ENCODE peak calls at places on chromosome X, in six cellular contexts. R is dorsolateral prefrontal cortex; W is effector memory CD4-positive, alpha-beta T cell; U is PC-3; O is upper lobe of left lung; C is fibroblast of lung. H is an unnamed sample.
A peak's percentile ranks its signal among the peaks of the same experiment; 100 is the strongest.

GRCh38 chrX:23616361-23616760 is 50.9 kb upstream of the PRDX4 start:
- DNase-seq in R (no peak), W (no peak), U (peak; percentile 48), O (no peak), C (peak; percentile 17), H (peak; percentile 4)

GRCh38 chrX:109533631-109534030 is 3.0 kb upstream of the NXT2 start:
- DNase-seq in R (no peak), W (no peak), U (peak; percentile 69), O (no peak), C (peak; percentile 23), H (peak; percentile 48)

GRCh38 chrX:150736478-150736877 is 43.3 kb downstream of the MTMR1 start:
- DNase-seq in R (no peak), W (no peak), U (no peak), O (no peak), C (no peak), H (no peak)

GRCh38 chrX:17654116-17654515 is 83.2 kb upstream of the SCML1 start:
- DNase-seq in R (no peak), W (peak; percentile 5), U (no peak), O (no peak), C (no peak), H (no peak)

GRCh38 chrX:22121161-22121560 is 89.0 kb downstream of the PHEX start:
- DNase-seq in R (no peak), W (no peak), U (no peak), O (no peak), C (no peak), H (no peak)

GRCh38 chrX:80354966-80355465 is 65.2 kb upstream of the TENT5D start:
- DNase-seq in R (no peak), W (no peak), U (no peak), O (no peak), C (no peak), H (no peak)

GRCh38 chrX:71652405-71652804 is 14.9 kb upstream of the LOC101059915 start:
- DNase-seq in R (no peak), W (peak; percentile 31), U (peak; percentile 72), O (no peak), C (peak; percentile 36), H (peak; percentile 20)

GRCh38 chrX:24260827-24261550 is 52.9 kb downstream of the SUPT20HL2 start:
- DNase-seq in R (no peak), W (no peak), U (no peak), O (no peak), C (peak; percentile 50), H (no peak)

GRCh38 chrX:116009871-116010710 is 160.5 kb upstream of the AGTR2 start:
- DNase-seq in R (no peak), W (no peak), U (no peak), O (no peak), C (no peak), H (no peak)

GRCh38 chrX:151393514-151393913 is 3.5 kb upstream of the VMA21 start:
- DNase-seq in R (no peak), W (peak; percentile 56), U (no peak), O (no peak), C (no peak), H (no peak)

GRCh38 chrX:118437283-118437682 is 58.3 kb upstream of the DOCK11 start:
- DNase-seq in R (no peak), W (no peak), U (no peak), O (no peak), C (no peak), H (no peak)

GRCh38 chrX:46263494-46263893 is 281.7 kb downstream of the ZNF674 start:
- DNase-seq in R (no peak), W (no peak), U (peak; percentile 88), O (no peak), C (peak; percentile 32), H (peak; percentile 37)

GRCh38 chrX:78104447-78105176 is 564 bp downstream of the PGK1 start:
- DNase-seq in R (peak; percentile 27), W (peak; percentile 30), U (peak; percentile 41), O (peak; percentile 21), C (peak; percentile 43), H (peak; percentile 46)

GRCh38 chrX:137432609-137433008 is 133.3 kb upstream of the ZIC3 start:
- DNase-seq in R (no peak), W (no peak), U (peak; percentile 41), O (no peak), C (no peak), H (no peak)

GRCh38 chrX:19332983-19333382 is 10.7 kb upstream of the PDHA1 start:
- DNase-seq in R (no peak), W (no peak), U (no peak), O (no peak), C (peak; percentile 10), H (no peak)

GRCh38 chrX:103538728-103539127 is 19.4 kb upstream of the RAB40A start:
- DNase-seq in R (no peak), W (no peak), U (peak; percentile 62), O (no peak), C (peak; percentile 20), H (peak; percentile 81)

GRCh38 chrX:118847676-118848075 is 24.1 kb downstream of the ZCCHC12 start:
- DNase-seq in R (no peak), W (no peak), U (peak; percentile 80), O (no peak), C (peak; percentile 29), H (peak; percentile 42)

DNA sequence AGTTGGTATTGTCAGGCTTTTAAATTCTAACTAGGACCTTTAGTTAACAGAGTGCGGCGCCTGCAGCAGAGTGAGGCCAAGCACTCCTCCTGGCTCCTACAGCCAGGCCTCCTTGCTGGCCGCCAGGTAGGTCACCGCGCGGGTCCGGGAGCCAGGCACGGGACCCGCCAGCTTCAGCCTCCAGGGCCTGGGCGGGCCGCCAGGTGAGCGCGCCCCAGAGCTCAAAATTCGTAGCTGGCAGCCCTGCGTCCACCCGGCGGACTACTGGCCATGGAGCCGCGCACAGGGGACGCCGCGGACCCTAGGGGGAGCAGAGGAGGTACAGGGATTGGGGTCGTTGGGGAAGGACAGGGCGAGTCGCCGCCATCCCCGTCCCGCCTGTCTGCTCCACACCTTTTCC is at the start of gene MAGIX:
- DNase-seq in R (no peak), W (no peak), U (peak; percentile 30), O (peak; percentile 89), C (no peak), H (no peak)
- H3K27ac ChIP-seq in R (peak within 1 kb of the TSS; percentile 91), W (peak within 1 kb of the TSS; percentile 71), U (no peak within 1 kb of the TSS), O (peak within 1 kb of the TSS; percentile 88), C (peak within 1 kb of the TSS; percentile 27), H (no peak within 1 kb of the TSS)

GRCh38 chrX:91311969-91312368 is 122.7 kb upstream of the PABPC5 start:
- DNase-seq in R (no peak), W (no peak), U (no peak), O (no peak), C (no peak), H (no peak)
- H3K27ac ChIP-seq in R (no peak overlapping the region), W (no peak overlapping the region), U (no peak overlapping the region), O (no peak overlapping the region), C (no peak overlapping the region), H (no peak overlapping the region)

GRCh38 chrX:129540068-129540653 is at the start of gene OCRL:
- DNase-seq in R (peak; percentile 51), W (peak; percentile 23), U (peak; percentile 77), O (peak; percentile 92), C (peak; percentile 58), H (peak; percentile 58)
- H3K27ac ChIP-seq in R (peak within 1 kb of the TSS; percentile 69), W (no peak within 1 kb of the TSS), U (peak within 1 kb of the TSS; percentile 23), O (peak within 1 kb of the TSS; percentile 78), C (peak within 1 kb of the TSS; percentile 47), H (no peak within 1 kb of the TSS)

GRCh38 chrX:64977051-64977450 is 801 bp upstream of the ZC4H2 start:
- DNase-seq in R (no peak), W (no peak), U (peak; percentile 7), O (no peak), C (no peak), H (peak; percentile 18)
- H3K27ac ChIP-seq in R (no peak overlapping the region), W (no peak overlapping the region), U (no peak overlapping the region), O (no peak overlapping the region), C (no peak overlapping the region), H (no peak overlapping the region)